ENCODE peak calls at places on chromosomes 13 and 19, in eight cellular contexts. L is GM18507; P is anterior cingulate cortex; E is naive thymus-derived CD4-positive, alpha-beta T cell; H is T-cell; K is WTC11; M is NCI-H345; Q is stimulated activated naive CD4-positive, alpha-beta T cell. N is an unnamed sample.

GRCh38 chr19:51783373-51783772 is 11.6 kb upstream of the FPR3 start:
- DNase-seq in L (no peak), P (no peak), E (no peak), H (no peak), K (peak; percentile 25), M (no peak), Q (no peak), N (no peak)

GRCh38 chr19:52211926-52212571 is 22.2 kb downstream of the PPP2R1A start:
- DNase-seq in L (no peak), P (no peak), E (no peak), H (no peak), K (no peak), M (no peak), Q (no peak), N (no peak)

GRCh38 chr13:98581971-98582702 is 5.2 kb upstream of the STK24 start:
- DNase-seq in L (no peak), P (no peak), E (no peak), H (no peak), K (no peak), M (peak; percentile 62), Q (no peak), N (no peak)

GRCh38 chr19:343451-343931 is 1.1 kb downstream of the MIER2 start:
- DNase-seq in L (no peak), P (no peak), E (no peak), H (no peak), K (no peak), M (no peak), Q (no peak), N (no peak)

GRCh38 chr19:33355535-33355934 is 18.0 kb upstream of the CEBPG start:
- DNase-seq in L (no peak), P (no peak), E (no peak), H (no peak), K (no peak), M (no peak), Q (no peak), N (no peak)

GRCh38 chr19:2488942-2489731 is 13.2 kb downstream of the GADD45B start:
- DNase-seq in L (no peak), P (peak; percentile 3), E (no peak), H (no peak), K (peak; percentile 66), M (peak; percentile 18), Q (no peak), N (no peak)

GRCh38 chr13:75825161-75825560 is 189.0 kb downstream of the LMO7 start:
- DNase-seq in L (no peak), P (no peak), E (no peak), H (no peak), K (no peak), M (peak; percentile 29), Q (no peak), N (no peak)

GRCh38 chr19:45947926-45948325 is 25.7 kb downstream of the NOVA2 start:
- DNase-seq in L (no peak), P (no peak), E (no peak), H (no peak), K (no peak), M (no peak), Q (no peak), N (no peak)

GRCh38 chr13:79079351-79079839 is 326.7 kb downstream of the RBM26 start:
- DNase-seq in L (no peak), P (no peak), E (no peak), H (no peak), K (no peak), M (no peak), Q (no peak), N (no peak)

GRCh38 chr13:99505814-99506269 is 4.6 kb downstream of the TM9SF2 start:
- DNase-seq in L (no peak), P (no peak), E (no peak), H (no peak), K (no peak), M (no peak), Q (no peak), N (no peak)

GRCh38 chr13:109904218-109904617 is 117.8 kb upstream of the IRS2 start:
- DNase-seq in L (no peak), P (no peak), E (no peak), H (no peak), K (no peak), M (no peak), Q (no peak), N (no peak)

GRCh38 chr13:78875792-78876580 is 217.0 kb upstream of the OBI1 start:
- DNase-seq in L (no peak), P (no peak), E (no peak), H (no peak), K (peak; percentile 71), M (no peak), Q (no peak), N (no peak)

GRCh38 chr19:17097593-17098126 is 22.1 kb downstream of the MYO9B start:
- DNase-seq in L (no peak), P (no peak), E (no peak), H (no peak), K (no peak), M (no peak), Q (no peak), N (no peak)

GRCh38 chr13:30576528-30576927 is 41.2 kb upstream of the USPL1 start:
- DNase-seq in L (no peak), P (no peak), E (peak; percentile 11), H (peak; percentile 26), K (no peak), M (peak; percentile 53), Q (peak; percentile 60), N (no peak)

GRCh38 chr19:20612711-20613316 is 47.2 kb upstream of the ZNF737 start:
- DNase-seq in L (no peak), P (no peak), E (no peak), H (no peak), K (no peak), M (no peak), Q (no peak), N (peak; percentile 42)

GRCh38 chr13:97659602-97660001 is 225.6 kb downstream of the RAP2A start:
- DNase-seq in L (no peak), P (no peak), E (no peak), H (no peak), K (peak; percentile 32), M (no peak), Q (no peak), N (no peak)

GRCh38 chr13:34942732-34943674 is 933 bp downstream of the NBEA start:
- DNase-seq in L (no peak), P (peak; percentile 20), E (no peak), H (peak; percentile 26), K (peak; percentile 61), M (peak; percentile 61), Q (no peak), N (peak; percentile 44)

GRCh38 chr19:48926909-48927308 is 6.6 kb upstream of the DHDH start:
- DNase-seq in L (no peak), P (peak; percentile 51), E (no peak), H (no peak), K (no peak), M (no peak), Q (no peak), N (no peak)

GRCh38 chr19:927044-927706 is 1.3 kb downstream of the ARID3A start:
- DNase-seq in L (no peak), P (no peak), E (no peak), H (no peak), K (peak; percentile 67), M (no peak), Q (no peak), N (peak; percentile 64)

GRCh38 chr19:4977299-4978174 is 8.6 kb downstream of the KDM4B start:
- DNase-seq in L (no peak), P (peak; percentile 6), E (no peak), H (no peak), K (no peak), M (peak; percentile 17), Q (no peak), N (peak; percentile 66)

GRCh38 chr13:44236370-44236769 is 137.3 kb upstream of the SERP2 start:
- DNase-seq in L (no peak), P (no peak), E (no peak), H (no peak), K (no peak), M (no peak), Q (no peak), N (no peak)

GRCh38 chr13:114081761-114082681 is 50.4 kb downstream of the RASA3 start:
- DNase-seq in L (no peak), P (no peak), E (no peak), H (no peak), K (peak; percentile 8), M (peak; percentile 46), Q (no peak), N (no peak)

GRCh38 chr19:32581704-32582164 is 744 bp downstream of the PDCD5 start:
- DNase-seq in L (no peak), P (no peak), E (no peak), H (no peak), K (peak; percentile 21), M (peak; percentile 27), Q (no peak), N (peak; percentile 24)

GRCh38 chr13:51679616-51680015 is 95.4 kb downstream of the WDFY2 start:
- DNase-seq in L (no peak), P (no peak), E (no peak), H (no peak), K (no peak), M (no peak), Q (no peak), N (no peak)

GRCh38 chr13:71587778-71588177 is 279.2 kb downstream of the DACH1 start:
- DNase-seq in L (no peak), P (no peak), E (no peak), H (no peak), K (no peak), M (no peak), Q (no peak), N (no peak)

GRCh38 chr19:2546128-2547032 is 70.5 kb downstream of the GADD45B start:
- DNase-seq in L (no peak), P (peak; percentile 80), E (no peak), H (no peak), K (peak; percentile 67), M (no peak), Q (no peak), N (no peak)

GRCh38 chr19:53132231-53132991 is at the start of gene ZNF415:
- DNase-seq in L (no peak), P (peak; percentile 79), E (peak; percentile 33), H (peak; percentile 36), K (peak; percentile 91), M (peak; percentile 69), Q (no peak), N (peak; percentile 90)

GRCh38 chr13:74134226-74134776 is at the start of gene KLF12:
- DNase-seq in L (peak; percentile 78), P (peak; percentile 77), E (peak; percentile 76), H (peak; percentile 92), K (peak; percentile 83), M (peak; percentile 97), Q (peak; percentile 92), N (peak; percentile 89)

GRCh38 chr13:73598021-73598712 is 536.0 kb downstream of the KLF12 start:
- DNase-seq in L (no peak), P (no peak), E (no peak), H (no peak), K (no peak), M (no peak), Q (no peak), N (no peak)

GRCh38 chr19:7605490-7606222 is 10.0 kb downstream of the CAMSAP3 start:
- DNase-seq in L (no peak), P (no peak), E (no peak), H (no peak), K (peak; percentile 89), M (peak; percentile 25), Q (no peak), N (no peak)

GRCh38 chr19:15550847-15551182 is 42.5 kb downstream of the CYP4F22 start:
- DNase-seq in L (no peak), P (no peak), E (no peak), H (no peak), K (peak; percentile 22), M (no peak), Q (no peak), N (no peak)

GRCh38 chr13:72504026-72504925 is 223.2 kb downstream of the MZT1 start:
- DNase-seq in L (no peak), P (no peak), E (no peak), H (no peak), K (no peak), M (no peak), Q (no peak), N (no peak)

GRCh38 chr19:18120127-18120526 is 22.5 kb downstream of the MAST3 start:
- DNase-seq in L (no peak), P (no peak), E (no peak), H (no peak), K (no peak), M (no peak), Q (no peak), N (no peak)

GRCh38 chr19:45152504-45153338 is 8.1 kb downstream of the NKPD1 start:
- DNase-seq in L (no peak), P (peak; percentile 44), E (peak; percentile 26), H (peak; percentile 47), K (peak; percentile 75), M (peak; percentile 26), Q (peak; percentile 29), N (peak; percentile 75)

N was measured in ovary.